ENCODE peak calls at places on chromosomes 3 and 15, in four cellular contexts. R is mammary epithelial cell, P is astrocyte, Z is colonic mucosa. B is an unnamed sample.

GRCh38 chr3:134039161-134039862 is 9.6 kb upstream of the SLCO2A1 start:
- DNase-seq in Z (peak; percentile 87), P (no peak), R (peak; percentile 43), B (peak; percentile 59)

GRCh38 chr3:143135150-143135549 is 15.6 kb downstream of the CHST2 start:
- DNase-seq in Z (no peak), R (peak; percentile 89), P (peak; percentile 98), B (peak; percentile 93)

GRCh38 chr3:175383366-175383765 is 524.2 kb downstream of the NAALADL2 start:
- DNase-seq in P (no peak), R (no peak), Z (no peak), B (no peak)

GRCh38 chr3:157136647-157137387 is 23.1 kb downstream of the CCNL1 start:
- DNase-seq in Z (peak; percentile 84), R (peak; percentile 81), P (peak; percentile 65), B (peak; percentile 64)

GRCh38 chr15:71572452-71573053 is 237.8 kb upstream of the NR2E3 start:
- DNase-seq in R (peak; percentile 77), P (peak; percentile 27), Z (no peak), B (peak; percentile 93)

GRCh38 chr3:150734795-150735119 is 28.2 kb downstream of the SIAH2 start:
- DNase-seq in R (no peak), P (no peak), Z (no peak), B (no peak)

GRCh38 chr3:38205472-38205805 is 40.1 kb downstream of the OXSR1 start:
- DNase-seq in Z (no peak), R (no peak), P (no peak), B (no peak)

GRCh38 chr3:60841355-60841754 is 409.9 kb downstream of the FHIT start:
- DNase-seq in R (no peak), Z (no peak), P (peak; percentile 82), B (no peak)

GRCh38 chr15:77858677-77859490 is 218.6 kb downstream of the TBC1D2B start:
- DNase-seq in R (no peak), Z (no peak), P (no peak), B (no peak)

GRCh38 chr3:107913671-107914070 is 177.2 kb downstream of the CD47 start:
- DNase-seq in Z (no peak), R (no peak), P (peak; percentile 40), B (peak; percentile 9)

GRCh38 chr3:185477316-185477715 is 21.5 kb downstream of the TMEM41A start:
- DNase-seq in Z (peak; percentile 37), R (no peak), P (no peak), B (no peak)

GRCh38 chr3:10889206-10889960 is 73.4 kb downstream of the SLC6A11 start:
- DNase-seq in P (no peak), Z (no peak), R (peak; percentile 83), B (peak; percentile 90)

GRCh38 chr15:80588801-80589200 is 106.3 kb upstream of the ABHD17C start:
- DNase-seq in R (peak; percentile 95), P (peak; percentile 93), Z (no peak), B (peak; percentile 100)

GRCh38 chr3:46660543-46661523 is 32.6 kb downstream of the ALS2CL start:
- DNase-seq in Z (peak; percentile 10), R (peak; percentile 70), P (no peak), B (peak; percentile 89)

GRCh38 chr3:161305095-161305991 is 66.0 kb downstream of the SPTSSB start:
- DNase-seq in R (peak; percentile 4), Z (no peak), P (no peak), B (peak; percentile 29)

GRCh38 chr15:91561371-91562100 is 292.0 kb upstream of the SLCO3A1 start:
- DNase-seq in Z (no peak), R (peak; percentile 98), P (peak; percentile 97), B (peak; percentile 96)

GRCh38 chr15:67127925-67128324 is 62.5 kb downstream of the SMAD3 start:
- DNase-seq in P (peak; percentile 99), R (peak; percentile 98), Z (no peak), B (peak; percentile 98)

GRCh38 chr15:35484231-35484945 is 61.6 kb downstream of the DPH6 start:
- DNase-seq in P (no peak), R (no peak), Z (no peak), B (no peak)

GRCh38 chr3:122239112-122239511 is 55.6 kb downstream of the CASR start:
- DNase-seq in P (no peak), R (no peak), Z (no peak), B (no peak)
- H3K27me3 ChIP-seq in P (no peaks in the 10 kb centered on the region), R (peaks cover 4% of the 10 kb centered on the region), Z (no peaks in the 10 kb centered on the region), B (no peaks in the 10 kb centered on the region)

GRCh38 chr3:135966349-135966695 is 794 bp downstream of the PPP2R3A start:
- DNase-seq in Z (no peak), R (no peak), P (no peak), B (peak; percentile 5)
- TF ChIP-seq CTCF in Z (no peak), R (no peak), P (no peak), B (no peak)

GRCh38 chr3:64196236-64196929 is 28.9 kb downstream of the PRICKLE2 start:
- DNase-seq in R (no peak), Z (no peak), P (no peak), B (no peak)
- H3K4me3 ChIP-seq in R (no peak overlapping the region), Z (no peak overlapping the region), P (no peak overlapping the region), B (no peak overlapping the region)

GRCh38 chr3:181719298-181719859 is 7.7 kb downstream of the SOX2 start:
- DNase-seq in R (no peak), Z (no peak), P (peak; percentile 36), B (peak; percentile 34)
- H3K27me3 ChIP-seq in R (peaks cover 89% of the 10 kb centered on the region), Z (peaks cover 89% of the 10 kb centered on the region), P (peaks cover 73% of the 10 kb centered on the region), B (no peaks in the 10 kb centered on the region)

GRCh38 chr3:138097192-138097829 is 18.1 kb downstream of the DZIP1L start:
- DNase-seq in P (no peak), Z (no peak), R (no peak), B (no peak)
- TF ChIP-seq CTCF in P (peak; percentile 36), Z (no peak), R (no peak), B (peak; percentile 9)

B was measured in bronchial epithelial cell.